ENCODE peak calls at places on chromosomes 7 and 10, in nine cellular contexts. A is thoracic aorta, K is left ventricle myocardium inferior, N is adrenal gland, U is Calu3, B is AG09309, V is stomach, X is tibial artery, G is cardiac fibroblast. W is an unnamed sample.

GRCh38 chr7:53604201-53604600 is 568.8 kb downstream of the POM121L12 start:
- DNase-seq in A (no peak), K (no peak), N (no peak), U (no peak), B (no peak), V (no peak), X (no peak), G (no peak), W (no peak)

GRCh38 chr10:23702977-23703414 is 264.1 kb downstream of the OTUD1 start:
- DNase-seq in A (no peak), K (peak; percentile 22), N (peak; percentile 70), U (peak; percentile 74), B (peak; percentile 23), V (peak; percentile 55), X (peak; percentile 23), G (peak; percentile 61), W (peak; percentile 40)

GRCh38 chr7:116955801-116956514 is 2.7 kb downstream of the ST7 start:
- DNase-seq in A (no peak), K (no peak), N (no peak), U (no peak), B (no peak), V (no peak), X (no peak), G (peak; percentile 85), W (no peak)

GRCh38 chr10:103668351-103669242 is 175.1 kb downstream of the NEURL1 start:
- DNase-seq in A (no peak), K (peak; percentile 82), N (peak; percentile 73), U (no peak), B (no peak), V (peak; percentile 67), X (peak; percentile 82), G (peak; percentile 71), W (no peak)

GRCh38 chr10:128927821-128928220 is 539.2 kb upstream of the MGMT start:
- DNase-seq in A (no peak), K (peak; percentile 75), N (no peak), U (no peak), B (no peak), V (no peak), X (no peak), G (no peak), W (no peak)

GRCh38 chr7:42886129-42886528 is 25.7 kb downstream of the C7orf25 start:
- DNase-seq in A (no peak), K (no peak), N (no peak), U (no peak), B (no peak), V (no peak), X (no peak), G (peak; percentile 32), W (no peak)

GRCh38 chr7:36640682-36641081 is 83.6 kb downstream of the AOAH start:
- DNase-seq in A (no peak), K (no peak), N (no peak), U (no peak), B (no peak), V (no peak), X (no peak), G (no peak), W (no peak)

GRCh38 chr10:96124230-96125141 is 5.6 kb upstream of the ZNF518A start:
- DNase-seq in A (no peak), K (no peak), N (peak; percentile 46), U (peak; percentile 67), B (no peak), V (peak; percentile 51), X (no peak), G (peak; percentile 70), W (peak; percentile 21)

GRCh38 chr7:93651603-93652159 is 77.2 kb upstream of the CALCR start:
- DNase-seq in A (no peak), K (no peak), N (no peak), U (no peak), B (no peak), V (no peak), X (no peak), G (no peak), W (no peak)

GRCh38 chr10:77695186-77695585 is 57.6 kb upstream of the KCNMA1 start:
- DNase-seq in A (no peak), K (no peak), N (no peak), U (no peak), B (no peak), V (no peak), X (no peak), G (no peak), W (no peak)

GRCh38 chr7:36153571-36154097 is 580 bp downstream of the EEPD1 start:
- DNase-seq in A (no peak), K (no peak), N (peak; percentile 60), U (peak; percentile 49), B (no peak), V (no peak), X (peak; percentile 38), G (no peak), W (peak; percentile 30)

GRCh38 chr7:85023066-85023687 is 163.7 kb downstream of the SEMA3D start:
- DNase-seq in A (no peak), K (no peak), N (peak; percentile 47), U (peak; percentile 55), B (no peak), V (no peak), X (no peak), G (peak; percentile 69), W (peak; percentile 23)
- TF ChIP-seq CTCF in A (peak; percentile 71), K (peak; percentile 70), N (peak; percentile 63), U (no peak), B (peak; percentile 38), V (no peak), X (peak; percentile 64), G (peak; percentile 32), W (peak; percentile 84)

GRCh38 chr7:142739927-142740492 is 9.3 kb upstream of the PRSS1 start:
- DNase-seq in A (no peak), K (no peak), N (no peak), U (no peak), B (no peak), V (no peak), X (no peak), G (peak; percentile 2), W (no peak)
- TF ChIP-seq CTCF in A (no peak), K (no peak), N (no peak), U (no peak), B (no peak), V (no peak), X (no peak), G (no peak), W (peak; percentile 23)

DNA sequence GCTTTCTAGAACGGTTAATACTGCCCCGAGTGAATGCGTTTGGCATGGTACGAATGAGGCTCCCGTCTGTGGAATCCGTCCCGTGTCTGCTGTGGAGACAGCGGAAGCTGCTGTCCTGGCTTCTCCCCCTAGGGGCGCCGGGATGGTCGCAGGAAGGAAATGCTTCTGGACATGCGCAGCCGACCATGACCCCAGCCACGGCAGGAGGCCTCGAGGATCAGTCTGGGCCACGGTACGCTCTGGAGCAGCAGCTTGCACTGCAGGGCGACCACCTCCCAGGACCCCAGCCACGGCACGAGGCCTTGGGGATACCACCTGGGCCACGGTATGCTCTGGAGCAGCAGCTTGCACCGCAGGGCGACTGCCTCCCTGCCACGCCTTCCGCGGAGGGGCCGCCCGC is 107.9 kb downstream of the CYTH3 start:
- DNase-seq in A (no peak), K (peak; percentile 56), N (no peak), U (no peak), B (no peak), V (no peak), X (no peak), G (no peak), W (no peak)
- TF ChIP-seq CTCF in A (no peak), K (peak; percentile 47), N (no peak), U (peak; percentile 26), B (no peak), V (no peak), X (no peak), G (peak; percentile 38), W (peak; percentile 46)

GRCh38 chr7:130814753-130815152 is 80.7 kb upstream of the KLF14 start:
- DNase-seq in A (no peak), K (no peak), N (no peak), U (peak; percentile 26), B (peak; percentile 10), V (no peak), X (no peak), G (peak; percentile 56), W (no peak)
- TF ChIP-seq CTCF in A (peak; percentile 17), K (peak; percentile 36), N (no peak), U (peak; percentile 43), B (peak; percentile 63), V (no peak), X (peak; percentile 18), G (peak; percentile 52), W (peak; percentile 29)

GRCh38 chr7:101667959-101668358 is 38.9 kb upstream of the MYL10 start:
- DNase-seq in A (no peak), K (no peak), N (no peak), U (no peak), B (no peak), V (no peak), X (no peak), G (no peak), W (no peak)

GRCh38 chr7:101667399-101667798 is 38.3 kb upstream of the MYL10 start:
- DNase-seq in A (no peak), K (no peak), N (no peak), U (no peak), B (no peak), V (no peak), X (no peak), G (no peak), W (no peak)

GRCh38 chr7:101668726-101669125 is 39.6 kb upstream of the MYL10 start:
- DNase-seq in A (no peak), K (no peak), N (no peak), U (no peak), B (no peak), V (no peak), X (no peak), G (no peak), W (no peak)

GRCh38 chr7:101666751-101667150 is 37.7 kb upstream of the MYL10 start:
- DNase-seq in A (no peak), K (no peak), N (no peak), U (no peak), B (no peak), V (no peak), X (no peak), G (no peak), W (no peak)

DNA sequence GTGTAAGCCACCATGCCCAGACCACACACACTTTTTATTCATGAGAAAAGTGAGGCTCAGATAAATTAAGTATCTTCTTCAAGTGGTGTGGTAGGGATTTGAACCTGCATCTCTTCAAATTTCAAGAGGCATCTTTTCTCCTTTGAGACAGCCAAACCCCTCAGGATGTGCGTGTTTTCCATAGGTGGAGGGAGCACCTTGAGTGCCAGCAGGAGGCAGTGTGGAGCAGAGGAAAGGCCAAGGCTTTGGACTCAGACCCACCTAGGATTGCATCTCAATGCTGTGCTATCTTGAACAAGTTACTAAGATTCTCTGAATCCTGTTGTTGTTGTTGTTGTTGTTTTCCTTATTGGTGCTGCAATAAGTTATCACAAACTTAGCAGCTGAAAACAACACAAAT is 40.2 kb upstream of the MYL10 start:
- DNase-seq in A (no peak), K (no peak), N (no peak), U (no peak), B (no peak), V (no peak), X (no peak), G (no peak), W (no peak)
- TF ChIP-seq CTCF in A (no peak), K (no peak), N (no peak), U (no peak), B (peak; percentile 37), V (no peak), X (no peak), G (peak; percentile 48), W (no peak)

W was measured in progenitor cell of endocrine pancreas.